ENCODE peak calls at places on chromosomes 16 and 17, in ten cellular contexts. One of them, this sample, is unnamed.

GRCh38 chr16:87645802-87646201 is 43.5 kb downstream of the JPH3 start:
- DNase-seq in aorta: no peak
- DNase-seq in tibial nerve: no peak
- DNase-seq in lower lobe of right lung: no peak
- DNase-seq in brain microvascular endothelial cell: no peak
- DNase-seq in Karpas-422: no peak
- DNase-seq in WERI-Rb-1: no peak
- DNase-seq in neuronal stem cell: no peak
- DNase-seq in adrenal gland: no peak
- DNase-seq in mammary epithelial cell: no peak
- DNase-seq in this sample: no peak

GRCh38 chr16:74107795-74108610 is 188.6 kb upstream of the PSMD7 start:
- DNase-seq in aorta: no peak
- DNase-seq in tibial nerve: peak; percentile 9
- DNase-seq in lower lobe of right lung: peak; percentile 54
- DNase-seq in brain microvascular endothelial cell: peak; percentile 11
- DNase-seq in Karpas-422: peak; percentile 82
- DNase-seq in WERI-Rb-1: peak; percentile 51
- DNase-seq in neuronal stem cell: peak; percentile 39
- DNase-seq in adrenal gland: no peak
- DNase-seq in mammary epithelial cell: peak; percentile 2
- DNase-seq in this sample: no peak

GRCh38 chr17:29789186-29790170 is 140.6 kb downstream of the SSH2 start:
- DNase-seq in aorta: no peak
- DNase-seq in tibial nerve: no peak
- DNase-seq in lower lobe of right lung: peak; percentile 70
- DNase-seq in brain microvascular endothelial cell: no peak
- DNase-seq in Karpas-422: no peak
- DNase-seq in WERI-Rb-1: no peak
- DNase-seq in neuronal stem cell: no peak
- DNase-seq in adrenal gland: no peak
- DNase-seq in mammary epithelial cell: peak; percentile 23
- DNase-seq in this sample: peak; percentile 20

GRCh38 chr17:71084219-71084618 is 914.9 kb downstream of the KCNJ2 start:
- DNase-seq in aorta: no peak
- DNase-seq in tibial nerve: peak; percentile 28
- DNase-seq in lower lobe of right lung: peak; percentile 30
- DNase-seq in brain microvascular endothelial cell: peak; percentile 16
- DNase-seq in Karpas-422: peak; percentile 63
- DNase-seq in WERI-Rb-1: peak; percentile 82
- DNase-seq in neuronal stem cell: peak; percentile 30
- DNase-seq in adrenal gland: peak; percentile 14
- DNase-seq in mammary epithelial cell: peak; percentile 35
- DNase-seq in this sample: no peak

GRCh38 chr16:79415983-79416641 is 184.4 kb downstream of the MAF start:
- DNase-seq in aorta: no peak
- DNase-seq in tibial nerve: no peak
- DNase-seq in lower lobe of right lung: no peak
- DNase-seq in brain microvascular endothelial cell: no peak
- DNase-seq in Karpas-422: no peak
- DNase-seq in WERI-Rb-1: no peak
- DNase-seq in neuronal stem cell: no peak
- DNase-seq in adrenal gland: no peak
- DNase-seq in mammary epithelial cell: no peak
- DNase-seq in this sample: no peak

GRCh38 chr17:3002538-3003301 is 60.7 kb downstream of the OR1D5 start:
- DNase-seq in aorta: no peak
- DNase-seq in tibial nerve: no peak
- DNase-seq in lower lobe of right lung: peak; percentile 50
- DNase-seq in brain microvascular endothelial cell: no peak
- DNase-seq in Karpas-422: peak; percentile 98
- DNase-seq in WERI-Rb-1: peak; percentile 24
- DNase-seq in neuronal stem cell: no peak
- DNase-seq in adrenal gland: peak; percentile 30
- DNase-seq in mammary epithelial cell: no peak
- DNase-seq in this sample: no peak

GRCh38 chr17:50123649-50124349 is 6.2 kb downstream of the SAMD14 start:
- DNase-seq in aorta: no peak
- DNase-seq in tibial nerve: no peak
- DNase-seq in lower lobe of right lung: no peak
- DNase-seq in brain microvascular endothelial cell: no peak
- DNase-seq in Karpas-422: no peak
- DNase-seq in WERI-Rb-1: no peak
- DNase-seq in neuronal stem cell: no peak
- DNase-seq in adrenal gland: no peak
- DNase-seq in mammary epithelial cell: no peak
- DNase-seq in this sample: no peak

GRCh38 chr16:14357328-14357727 is 272.7 kb downstream of the PARN start:
- DNase-seq in aorta: no peak
- DNase-seq in tibial nerve: no peak
- DNase-seq in lower lobe of right lung: no peak
- DNase-seq in brain microvascular endothelial cell: no peak
- DNase-seq in Karpas-422: no peak
- DNase-seq in WERI-Rb-1: no peak
- DNase-seq in neuronal stem cell: no peak
- DNase-seq in adrenal gland: no peak
- DNase-seq in mammary epithelial cell: no peak
- DNase-seq in this sample: no peak

GRCh38 chr17:34990921-34991365 is 10.6 kb downstream of the LIG3 start:
- DNase-seq in aorta: no peak
- DNase-seq in tibial nerve: no peak
- DNase-seq in lower lobe of right lung: no peak
- DNase-seq in brain microvascular endothelial cell: no peak
- DNase-seq in Karpas-422: no peak
- DNase-seq in WERI-Rb-1: no peak
- DNase-seq in neuronal stem cell: no peak
- DNase-seq in adrenal gland: no peak
- DNase-seq in mammary epithelial cell: no peak
- DNase-seq in this sample: no peak

GRCh38 chr16:85162478-85163277 is 50.4 kb upstream of the CIBAR2 start:
- DNase-seq in aorta: peak; percentile 90
- DNase-seq in tibial nerve: peak; percentile 53
- DNase-seq in lower lobe of right lung: no peak
- DNase-seq in brain microvascular endothelial cell: peak; percentile 70
- DNase-seq in Karpas-422: no peak
- DNase-seq in WERI-Rb-1: no peak
- DNase-seq in neuronal stem cell: no peak
- DNase-seq in adrenal gland: no peak
- DNase-seq in mammary epithelial cell: no peak
- DNase-seq in this sample: peak; percentile 87

GRCh38 chr17:61209524-61209923 is 190.1 kb upstream of the TBX2 start:
- DNase-seq in aorta: no peak
- DNase-seq in tibial nerve: peak; percentile 21
- DNase-seq in lower lobe of right lung: no peak
- DNase-seq in brain microvascular endothelial cell: no peak
- DNase-seq in Karpas-422: no peak
- DNase-seq in WERI-Rb-1: no peak
- DNase-seq in neuronal stem cell: no peak
- DNase-seq in adrenal gland: no peak
- DNase-seq in mammary epithelial cell: no peak
- DNase-seq in this sample: peak; percentile 35

GRCh38 chr16:68645494-68646388 is 631 bp downstream of the CDH3 start:
- DNase-seq in aorta: no peak
- DNase-seq in tibial nerve: no peak
- DNase-seq in lower lobe of right lung: peak; percentile 48
- DNase-seq in brain microvascular endothelial cell: no peak
- DNase-seq in Karpas-422: no peak
- DNase-seq in WERI-Rb-1: no peak
- DNase-seq in neuronal stem cell: no peak
- DNase-seq in adrenal gland: no peak
- DNase-seq in mammary epithelial cell: peak; percentile 26
- DNase-seq in this sample: no peak

GRCh38 chr17:1362065-1362848 is 37.8 kb downstream of the YWHAE start:
- DNase-seq in aorta: peak; percentile 21
- DNase-seq in tibial nerve: no peak
- DNase-seq in lower lobe of right lung: no peak
- DNase-seq in brain microvascular endothelial cell: no peak
- DNase-seq in Karpas-422: no peak
- DNase-seq in WERI-Rb-1: no peak
- DNase-seq in neuronal stem cell: no peak
- DNase-seq in adrenal gland: no peak
- DNase-seq in mammary epithelial cell: no peak
- DNase-seq in this sample: peak; percentile 26

GRCh38 chr17:28497931-28498330 is 8.2 kb upstream of the FOXN1 start:
- DNase-seq in aorta: no peak
- DNase-seq in tibial nerve: no peak
- DNase-seq in lower lobe of right lung: no peak
- DNase-seq in brain microvascular endothelial cell: no peak
- DNase-seq in Karpas-422: no peak
- DNase-seq in WERI-Rb-1: no peak
- DNase-seq in neuronal stem cell: no peak
- DNase-seq in adrenal gland: no peak
- DNase-seq in mammary epithelial cell: no peak
- DNase-seq in this sample: no peak

GRCh38 chr17:4939554-4939803 is 367 bp downstream of the SLC25A11 start:
- DNase-seq in aorta: peak; percentile 82
- DNase-seq in tibial nerve: no peak
- DNase-seq in lower lobe of right lung: peak; percentile 70
- DNase-seq in brain microvascular endothelial cell: no peak
- DNase-seq in Karpas-422: no peak
- DNase-seq in WERI-Rb-1: no peak
- DNase-seq in neuronal stem cell: no peak
- DNase-seq in adrenal gland: no peak
- DNase-seq in mammary epithelial cell: no peak
- DNase-seq in this sample: no peak

GRCh38 chr17:4940625-4941021 is 555 bp downstream of the RNF167 start:
- DNase-seq in aorta: no peak
- DNase-seq in tibial nerve: no peak
- DNase-seq in lower lobe of right lung: no peak
- DNase-seq in brain microvascular endothelial cell: no peak
- DNase-seq in Karpas-422: peak; percentile 74
- DNase-seq in WERI-Rb-1: no peak
- DNase-seq in neuronal stem cell: no peak
- DNase-seq in adrenal gland: no peak
- DNase-seq in mammary epithelial cell: no peak
- DNase-seq in this sample: no peak

GRCh38 chr17:4941027-4941610 is 1.1 kb downstream of the RNF167 start:
- DNase-seq in aorta: no peak
- DNase-seq in tibial nerve: no peak
- DNase-seq in lower lobe of right lung: no peak
- DNase-seq in brain microvascular endothelial cell: no peak
- DNase-seq in Karpas-422: no peak
- DNase-seq in WERI-Rb-1: no peak
- DNase-seq in neuronal stem cell: no peak
- DNase-seq in adrenal gland: no peak
- DNase-seq in mammary epithelial cell: no peak
- DNase-seq in this sample: no peak

GRCh38 chr17:4938670-4939553 is 934 bp downstream of the SLC25A11 start:
- DNase-seq in aorta: no peak
- DNase-seq in tibial nerve: no peak
- DNase-seq in lower lobe of right lung: no peak
- DNase-seq in brain microvascular endothelial cell: no peak
- DNase-seq in Karpas-422: peak; percentile 68
- DNase-seq in WERI-Rb-1: no peak
- DNase-seq in neuronal stem cell: no peak
- DNase-seq in adrenal gland: no peak
- DNase-seq in mammary epithelial cell: no peak
- DNase-seq in this sample: no peak

DNA sequence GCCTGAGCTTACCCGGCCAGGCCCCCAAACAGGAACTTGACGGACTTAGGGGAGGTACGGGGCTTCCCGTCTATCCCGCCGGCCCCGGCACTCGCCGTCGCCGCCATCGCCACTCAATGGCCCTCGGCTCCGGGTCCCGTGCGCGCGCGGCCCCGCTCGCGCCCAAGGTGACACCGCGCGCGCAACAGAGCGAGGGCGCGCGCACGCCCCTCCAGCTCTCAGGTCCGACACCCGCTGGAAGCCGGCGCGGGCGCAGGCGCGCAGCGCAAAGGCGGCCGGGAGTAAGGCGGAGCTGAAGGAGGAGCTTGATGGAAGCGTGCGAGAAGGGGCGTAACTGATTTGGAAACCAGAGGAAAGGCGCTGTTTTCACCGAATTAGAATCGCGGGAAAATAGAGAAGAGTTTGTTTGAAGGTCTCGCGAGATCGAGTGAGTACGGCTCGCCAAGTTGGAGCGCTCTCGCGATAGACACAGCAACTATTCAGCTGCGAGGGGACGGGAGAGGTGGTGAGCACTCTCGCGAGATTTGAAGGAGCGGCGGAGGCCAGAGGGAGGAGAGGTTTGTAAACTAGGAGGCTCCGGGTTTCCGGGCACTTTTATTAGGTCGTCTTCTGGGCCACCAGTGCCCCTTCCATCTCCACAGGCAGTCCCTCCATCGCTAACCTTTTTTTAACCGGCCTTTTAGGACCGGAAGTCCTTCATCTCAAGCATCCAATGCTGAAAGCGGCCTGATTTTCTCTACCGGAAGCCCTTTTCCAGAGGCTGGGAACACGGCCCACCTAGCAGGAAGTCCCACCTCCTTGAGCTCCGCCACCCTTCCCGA is at the start of the genes RNF167 and SLC25A11:
- DNase-seq in aorta: peak; percentile 96
- DNase-seq in tibial nerve: peak; percentile 96
- DNase-seq in lower lobe of right lung: peak; percentile 96
- DNase-seq in brain microvascular endothelial cell: peak; percentile 99
- DNase-seq in Karpas-422: peak; percentile 100
- DNase-seq in WERI-Rb-1: peak; percentile 92
- DNase-seq in neuronal stem cell: peak; percentile 99
- DNase-seq in adrenal gland: peak; percentile 94
- DNase-seq in mammary epithelial cell: peak; percentile 100
- DNase-seq in this sample: peak; percentile 99
- H3K36me3 ChIP-seq in aorta: no peaks in the 10 kb centered on the region
- H3K36me3 ChIP-seq in tibial nerve: peaks cover 4% of the 10 kb centered on the region
- H3K36me3 ChIP-seq in lower lobe of right lung: peaks cover 61% of the 10 kb centered on the region
- H3K36me3 ChIP-seq in brain microvascular endothelial cell: peaks cover 41% of the 10 kb centered on the region
- H3K36me3 ChIP-seq in Karpas-422: peaks cover 24% of the 10 kb centered on the region
- H3K36me3 ChIP-seq in WERI-Rb-1: peaks cover 53% of the 10 kb centered on the region
- H3K36me3 ChIP-seq in neuronal stem cell: peaks cover 69% of the 10 kb centered on the region
- H3K36me3 ChIP-seq in adrenal gland: peaks cover 44% of the 10 kb centered on the region
- H3K36me3 ChIP-seq in mammary epithelial cell: peaks cover 13% of the 10 kb centered on the region
- H3K36me3 ChIP-seq in this sample: peaks cover 34% of the 10 kb centered on the region

GRCh38 chr17:4045477-4045876 is 81.2 kb upstream of the ATP2A3 start:
- DNase-seq in aorta: no peak
- DNase-seq in tibial nerve: no peak
- DNase-seq in lower lobe of right lung: no peak
- DNase-seq in brain microvascular endothelial cell: no peak
- DNase-seq in Karpas-422: no peak
- DNase-seq in WERI-Rb-1: no peak
- DNase-seq in neuronal stem cell: no peak
- DNase-seq in adrenal gland: no peak
- DNase-seq in mammary epithelial cell: no peak
- DNase-seq in this sample: no peak
- H3K36me3 ChIP-seq in aorta: peaks cover 20% of the 10 kb centered on the region
- H3K36me3 ChIP-seq in tibial nerve: peaks cover 49% of the 10 kb centered on the region
- H3K36me3 ChIP-seq in lower lobe of right lung: peaks cover 100% of the 10 kb centered on the region
- H3K36me3 ChIP-seq in brain microvascular endothelial cell: peaks cover 70% of the 10 kb centered on the region
- H3K36me3 ChIP-seq in Karpas-422: peaks cover 21% of the 10 kb centered on the region
- H3K36me3 ChIP-seq in WERI-Rb-1: peaks cover 78% of the 10 kb centered on the region
- H3K36me3 ChIP-seq in neuronal stem cell: peaks cover 88% of the 10 kb centered on the region
- H3K36me3 ChIP-seq in adrenal gland: peaks cover 97% of the 10 kb centered on the region
- H3K36me3 ChIP-seq in mammary epithelial cell: peaks cover 23% of the 10 kb centered on the region
- H3K36me3 ChIP-seq in this sample: peaks cover 8% of the 10 kb centered on the region

GRCh38 chr17:80286638-80286960 is 25.9 kb downstream of the RNF213 start:
- DNase-seq in aorta: no peak
- DNase-seq in tibial nerve: no peak
- DNase-seq in lower lobe of right lung: peak; percentile 30
- DNase-seq in brain microvascular endothelial cell: no peak
- DNase-seq in Karpas-422: no peak
- DNase-seq in WERI-Rb-1: no peak
- DNase-seq in neuronal stem cell: no peak
- DNase-seq in adrenal gland: no peak
- DNase-seq in mammary epithelial cell: no peak
- DNase-seq in this sample: no peak
- H3K36me3 ChIP-seq in aorta: no peaks in the 10 kb centered on the region
- H3K36me3 ChIP-seq in tibial nerve: peaks cover 32% of the 10 kb centered on the region
- H3K36me3 ChIP-seq in lower lobe of right lung: peaks cover 93% of the 10 kb centered on the region
- H3K36me3 ChIP-seq in brain microvascular endothelial cell: peaks cover 26% of the 10 kb centered on the region
- H3K36me3 ChIP-seq in Karpas-422: no peaks in the 10 kb centered on the region
- H3K36me3 ChIP-seq in WERI-Rb-1: peaks cover 60% of the 10 kb centered on the region
- H3K36me3 ChIP-seq in neuronal stem cell: peaks cover 39% of the 10 kb centered on the region
- H3K36me3 ChIP-seq in adrenal gland: peaks cover 55% of the 10 kb centered on the region
- H3K36me3 ChIP-seq in mammary epithelial cell: peaks cover 5% of the 10 kb centered on the region
- H3K36me3 ChIP-seq in this sample: peaks cover 35% of the 10 kb centered on the region

GRCh38 chr17:62601438-62601837 is 26.0 kb upstream of the MRC2 start:
- DNase-seq in aorta: no peak
- DNase-seq in tibial nerve: no peak
- DNase-seq in lower lobe of right lung: no peak
- DNase-seq in brain microvascular endothelial cell: no peak
- DNase-seq in Karpas-422: no peak
- DNase-seq in WERI-Rb-1: no peak
- DNase-seq in neuronal stem cell: no peak
- DNase-seq in adrenal gland: no peak
- DNase-seq in mammary epithelial cell: no peak
- DNase-seq in this sample: no peak
- H3K36me3 ChIP-seq in aorta: peaks cover 6% of the 10 kb centered on the region
- H3K36me3 ChIP-seq in tibial nerve: peaks cover 19% of the 10 kb centered on the region
- H3K36me3 ChIP-seq in lower lobe of right lung: peaks cover 84% of the 10 kb centered on the region
- H3K36me3 ChIP-seq in brain microvascular endothelial cell: peaks cover 43% of the 10 kb centered on the region
- H3K36me3 ChIP-seq in Karpas-422: peaks cover 20% of the 10 kb centered on the region
- H3K36me3 ChIP-seq in WERI-Rb-1: peaks cover 78% of the 10 kb centered on the region
- H3K36me3 ChIP-seq in neuronal stem cell: peaks cover 92% of the 10 kb centered on the region
- H3K36me3 ChIP-seq in adrenal gland: peaks cover 67% of the 10 kb centered on the region
- H3K36me3 ChIP-seq in mammary epithelial cell: peaks cover 14% of the 10 kb centered on the region
- H3K36me3 ChIP-seq in this sample: peaks cover 7% of the 10 kb centered on the region